ENCODE peak calls at places on chromosomes 3 and 15, in nine cellular contexts. Q is neural crest cell; R is glutamatergic neuron; L is T-helper 17 cell; T is activated naive CD4-positive, alpha-beta T cell; Z is effector CD4-positive, alpha-beta T cell; S is HCT116; Y is activated naive CD8-positive, alpha-beta T cell treated with anti-CD3 and anti-CD28 coated beads, Interleukin-2, amount 50 U/mL, for 24 hours; V is epithelial cell of esophagus. N is an unnamed sample.

GRCh38 chr3:10709110-10709781 is 106.8 kb upstream of the SLC6A11 start:
- DNase-seq in Q (no peak), R (no peak), L (no peak), T (no peak), Z (no peak), S (no peak), Y (no peak), V (no peak), N (no peak)

GRCh38 chr15:83526319-83526718 is 79.2 kb downstream of the SH3GL3 start:
- DNase-seq in Q (no peak), R (no peak), L (no peak), T (no peak), Z (no peak), S (no peak), Y (no peak), V (no peak), N (no peak)

GRCh38 chr3:151544164-151544548 is 83.3 kb upstream of the IGSF10 start:
- DNase-seq in Q (no peak), R (no peak), L (no peak), T (no peak), Z (no peak), S (no peak), Y (no peak), V (no peak), N (no peak)

GRCh38 chr3:13708301-13708700 is 159.4 kb downstream of the FBLN2 start:
- DNase-seq in Q (no peak), R (no peak), L (no peak), T (no peak), Z (no peak), S (no peak), Y (no peak), V (no peak), N (no peak)

GRCh38 chr3:33060609-33061337 is 36.2 kb downstream of the GLB1 start:
- DNase-seq in Q (no peak), R (no peak), L (peak; percentile 60), T (peak; percentile 3), Z (peak; percentile 43), S (no peak), Y (peak; percentile 26), V (no peak), N (no peak)

GRCh38 chr15:48963524-48964113 is at the start of gene SHC4:
- DNase-seq in Q (peak; percentile 54), R (peak; percentile 63), L (no peak), T (no peak), Z (no peak), S (no peak), Y (no peak), V (peak; percentile 83), N (peak; percentile 86)

GRCh38 chr3:29280675-29281264 is at the start of gene RBMS3:
- DNase-seq in Q (peak; percentile 57), R (peak; percentile 78), L (no peak), T (no peak), Z (no peak), S (peak; percentile 48), Y (peak; percentile 10), V (peak; percentile 89), N (peak; percentile 89)

GRCh38 chr3:29438580-29438979 is 157.7 kb downstream of the RBMS3 start:
- DNase-seq in Q (no peak), R (no peak), L (no peak), T (no peak), Z (no peak), S (no peak), Y (no peak), V (no peak), N (no peak)

GRCh38 chr3:47855461-47856383 is 52.8 kb downstream of the DHX30 start:
- DNase-seq in Q (no peak), R (no peak), L (no peak), T (no peak), Z (no peak), S (no peak), Y (no peak), V (no peak), N (no peak)

GRCh38 chr3:98657429-98657828 is 64.0 kb upstream of the CPOX start:
- DNase-seq in Q (no peak), R (peak; percentile 41), L (peak; percentile 39), T (no peak), Z (peak; percentile 4), S (peak; percentile 15), Y (peak; percentile 30), V (peak; percentile 36), N (peak; percentile 29)

GRCh38 chr3:115709135-115709534 is 85.8 kb downstream of the GAP43 start:
- DNase-seq in Q (no peak), R (no peak), L (no peak), T (no peak), Z (no peak), S (no peak), Y (no peak), V (no peak), N (no peak)

GRCh38 chr15:39142500-39142899 is 438.4 kb upstream of the THBS1 start:
- DNase-seq in Q (no peak), R (no peak), L (no peak), T (no peak), Z (no peak), S (no peak), Y (peak; percentile 8), V (no peak), N (no peak)

GRCh38 chr3:98991393-98991792 is 89.9 kb upstream of the DCBLD2 start:
- DNase-seq in Q (no peak), R (no peak), L (no peak), T (no peak), Z (no peak), S (no peak), Y (no peak), V (no peak), N (no peak)

GRCh38 chr3:110656394-110656793 is 415.2 kb upstream of the NECTIN3 start:
- DNase-seq in Q (no peak), R (no peak), L (no peak), T (no peak), Z (no peak), S (no peak), Y (no peak), V (no peak), N (no peak)

GRCh38 chr3:148829926-148830325 is 2.3 kb downstream of the CPB1 start:
- DNase-seq in Q (no peak), R (no peak), L (no peak), T (no peak), Z (no peak), S (no peak), Y (no peak), V (no peak), N (no peak)

GRCh38 chr15:74613953-74614743 is 1.5 kb upstream of the CLK3 start:
- DNase-seq in Q (peak; percentile 57), R (no peak), L (no peak), T (no peak), Z (no peak), S (no peak), Y (no peak), V (no peak), N (no peak)

GRCh38 chr3:43086460-43087165 is 19.3 kb downstream of the POMGNT2 start:
- DNase-seq in Q (no peak), R (no peak), L (no peak), T (no peak), Z (no peak), S (no peak), Y (no peak), V (no peak), N (no peak)

GRCh38 chr3:165185707-165186327 is 10.4 kb downstream of the SLITRK3 start:
- DNase-seq in Q (peak; percentile 56), R (peak; percentile 62), L (no peak), T (no peak), Z (no peak), S (peak; percentile 67), Y (peak; percentile 30), V (peak; percentile 66), N (peak; percentile 53)

GRCh38 chr3:123076112-123076495 is 9.3 kb downstream of the PDIA5 start:
- DNase-seq in Q (no peak), R (no peak), L (no peak), T (no peak), Z (no peak), S (no peak), Y (no peak), V (no peak), N (no peak)

GRCh38 chr3:150141790-150142189 is 171.1 kb upstream of the PFN2 start:
- DNase-seq in Q (no peak), R (no peak), L (no peak), T (no peak), Z (no peak), S (no peak), Y (no peak), V (no peak), N (no peak)

GRCh38 chr3:134364936-134365765 is 9.1 kb downstream of the AMOTL2 start:
- DNase-seq in Q (no peak), R (no peak), L (no peak), T (no peak), Z (no peak), S (no peak), Y (no peak), V (no peak), N (no peak)

GRCh38 chr3:49900491-49901153 is 3.1 kb downstream of the MST1R start:
- DNase-seq in Q (no peak), R (no peak), L (no peak), T (no peak), Z (no peak), S (peak; percentile 92), Y (no peak), V (peak; percentile 98), N (peak; percentile 98)

GRCh38 chr3:94032187-94032586 is 3.8 kb upstream of the STX19 start:
- DNase-seq in Q (no peak), R (no peak), L (no peak), T (no peak), Z (no peak), S (no peak), Y (no peak), V (no peak), N (no peak)

GRCh38 chr15:48966595-48967301 is 3.0 kb upstream of the SHC4 start:
- DNase-seq in Q (no peak), R (no peak), L (no peak), T (no peak), Z (no peak), S (no peak), Y (peak; percentile 40), V (peak; percentile 75), N (peak; percentile 88)

GRCh38 chr3:46447535-46447934 is 17.2 kb downstream of the LTF start:
- DNase-seq in Q (no peak), R (no peak), L (no peak), T (no peak), Z (no peak), S (no peak), Y (no peak), V (no peak), N (no peak)

GRCh38 chr3:155714295-155714718 is 30.6 kb downstream of the PLCH1 start:
- DNase-seq in Q (no peak), R (peak; percentile 29), L (no peak), T (no peak), Z (no peak), S (no peak), Y (no peak), V (no peak), N (no peak)

GRCh38 chr15:35061171-35062163 is 23.6 kb downstream of the NANOGP8 start:
- DNase-seq in Q (no peak), R (no peak), L (no peak), T (no peak), Z (no peak), S (no peak), Y (no peak), V (peak; percentile 79), N (peak; percentile 50)